ENCODE peak calls at places on chromosomes 11 and 22, in ten cellular contexts. One of them, this sample, is unnamed.

GRCh38 chr22:39967996-39968968 is 8.1 kb downstream of the TMA7B start:
- DNase-seq in epithelial cell of prostate: no peak
- DNase-seq in stimulated activated CD4-positive, alpha-beta T cell treated with anti-CD3 and anti-CD28 coated beads, Interleukin-12 subunit alpha, Interleukin-12 subunit beta, amount 100 ng/mL, for 24 hours: no peak
- DNase-seq in SHP77 treated with DMSO at 0.1 percent for 48 hours: no peak
- DNase-seq in heart left ventricle: peak
- DNase-seq in ovary: peak
- DNase-seq in cardiac muscle cell: no peak
- DNase-seq in RCC 7860: no peak
- DNase-seq in naive B cell: no peak
- DNase-seq in posterior cingulate gyrus: no peak
- DNase-seq in this sample: no peak

GRCh38 chr11:118870396-118871343 is 13.0 kb upstream of the CXCR5 start:
- DNase-seq in epithelial cell of prostate: no peak
- DNase-seq in stimulated activated CD4-positive, alpha-beta T cell treated with anti-CD3 and anti-CD28 coated beads, Interleukin-12 subunit alpha, Interleukin-12 subunit beta, amount 100 ng/mL, for 24 hours: no peak
- DNase-seq in SHP77 treated with DMSO at 0.1 percent for 48 hours: no peak
- DNase-seq in heart left ventricle: peak
- DNase-seq in ovary: peak
- DNase-seq in cardiac muscle cell: peak
- DNase-seq in RCC 7860: no peak
- DNase-seq in naive B cell: peak
- DNase-seq in posterior cingulate gyrus: peak
- DNase-seq in this sample: peak

GRCh38 chr11:77147668-77148321 is 19.7 kb downstream of the MYO7A start:
- DNase-seq in epithelial cell of prostate: no peak
- DNase-seq in stimulated activated CD4-positive, alpha-beta T cell treated with anti-CD3 and anti-CD28 coated beads, Interleukin-12 subunit alpha, Interleukin-12 subunit beta, amount 100 ng/mL, for 24 hours: no peak
- DNase-seq in SHP77 treated with DMSO at 0.1 percent for 48 hours: no peak
- DNase-seq in heart left ventricle: no peak
- DNase-seq in ovary: peak
- DNase-seq in cardiac muscle cell: peak
- DNase-seq in RCC 7860: no peak
- DNase-seq in naive B cell: no peak
- DNase-seq in posterior cingulate gyrus: peak
- DNase-seq in this sample: no peak

GRCh38 chr11:125401235-125401634 is 94.8 kb downstream of the FEZ1 start:
- DNase-seq in epithelial cell of prostate: no peak
- DNase-seq in stimulated activated CD4-positive, alpha-beta T cell treated with anti-CD3 and anti-CD28 coated beads, Interleukin-12 subunit alpha, Interleukin-12 subunit beta, amount 100 ng/mL, for 24 hours: no peak
- DNase-seq in SHP77 treated with DMSO at 0.1 percent for 48 hours: no peak
- DNase-seq in heart left ventricle: no peak
- DNase-seq in ovary: no peak
- DNase-seq in cardiac muscle cell: no peak
- DNase-seq in RCC 7860: no peak
- DNase-seq in naive B cell: no peak
- DNase-seq in posterior cingulate gyrus: peak
- DNase-seq in this sample: no peak

GRCh38 chr11:73506038-73506437 is 91.9 kb downstream of the FAM168A start:
- DNase-seq in epithelial cell of prostate: no peak
- DNase-seq in stimulated activated CD4-positive, alpha-beta T cell treated with anti-CD3 and anti-CD28 coated beads, Interleukin-12 subunit alpha, Interleukin-12 subunit beta, amount 100 ng/mL, for 24 hours: no peak
- DNase-seq in SHP77 treated with DMSO at 0.1 percent for 48 hours: no peak
- DNase-seq in heart left ventricle: no peak
- DNase-seq in ovary: no peak
- DNase-seq in cardiac muscle cell: no peak
- DNase-seq in RCC 7860: no peak
- DNase-seq in naive B cell: no peak
- DNase-seq in posterior cingulate gyrus: no peak
- DNase-seq in this sample: no peak

GRCh38 chr11:70498976-70499801 is 100.9 kb downstream of the CTTN start:
- DNase-seq in epithelial cell of prostate: no peak
- DNase-seq in stimulated activated CD4-positive, alpha-beta T cell treated with anti-CD3 and anti-CD28 coated beads, Interleukin-12 subunit alpha, Interleukin-12 subunit beta, amount 100 ng/mL, for 24 hours: no peak
- DNase-seq in SHP77 treated with DMSO at 0.1 percent for 48 hours: no peak
- DNase-seq in heart left ventricle: peak
- DNase-seq in ovary: peak
- DNase-seq in cardiac muscle cell: no peak
- DNase-seq in RCC 7860: no peak
- DNase-seq in naive B cell: no peak
- DNase-seq in posterior cingulate gyrus: peak
- DNase-seq in this sample: peak

GRCh38 chr22:33726294-33726711 is 194.0 kb downstream of the LARGE1 start:
- DNase-seq in epithelial cell of prostate: peak
- DNase-seq in stimulated activated CD4-positive, alpha-beta T cell treated with anti-CD3 and anti-CD28 coated beads, Interleukin-12 subunit alpha, Interleukin-12 subunit beta, amount 100 ng/mL, for 24 hours: no peak
- DNase-seq in SHP77 treated with DMSO at 0.1 percent for 48 hours: no peak
- DNase-seq in heart left ventricle: no peak
- DNase-seq in ovary: no peak
- DNase-seq in cardiac muscle cell: no peak
- DNase-seq in RCC 7860: no peak
- DNase-seq in naive B cell: no peak
- DNase-seq in posterior cingulate gyrus: no peak
- DNase-seq in this sample: no peak

GRCh38 chr11:118621071-118621815 is 13.8 kb downstream of the PHLDB1 start:
- DNase-seq in epithelial cell of prostate: no peak
- DNase-seq in stimulated activated CD4-positive, alpha-beta T cell treated with anti-CD3 and anti-CD28 coated beads, Interleukin-12 subunit alpha, Interleukin-12 subunit beta, amount 100 ng/mL, for 24 hours: peak
- DNase-seq in SHP77 treated with DMSO at 0.1 percent for 48 hours: peak
- DNase-seq in heart left ventricle: peak
- DNase-seq in ovary: peak
- DNase-seq in cardiac muscle cell: peak
- DNase-seq in RCC 7860: peak
- DNase-seq in naive B cell: no peak
- DNase-seq in posterior cingulate gyrus: peak
- DNase-seq in this sample: peak